ENCODE peak calls at places on chromosomes 1 and 21, in six cellular contexts. One of them, this sample, is unnamed.
A peak's percentile ranks its signal among the peaks of the same experiment; 100 is the strongest.

GRCh38 chr1:111441573-111442192 is 7.4 kb downstream of the WDR77 start:
- DNase-seq in tibial nerve: no peak
- DNase-seq in bronchial epithelial cell: no peak
- DNase-seq in fibroblast of lung: peak; percentile 36
- DNase-seq in IMR-90: peak; percentile 25
- DNase-seq in upper lobe of right lung: no peak
- DNase-seq in this sample: peak; percentile 41

GRCh38 chr1:15370268-15370667 is 39.4 kb upstream of the EFHD2 start:
- DNase-seq in fibroblast of lung: no peak
- DNase-seq in IMR-90: no peak
- DNase-seq in bronchial epithelial cell: no peak
- DNase-seq in tibial nerve: no peak
- DNase-seq in upper lobe of right lung: no peak
- DNase-seq in this sample: no peak

GRCh38 chr1:26541816-26542711 is 12.5 kb downstream of the RPS6KA1 start:
- DNase-seq in fibroblast of lung: peak; percentile 71
- DNase-seq in tibial nerve: peak; percentile 70
- DNase-seq in IMR-90: peak; percentile 78
- DNase-seq in bronchial epithelial cell: peak; percentile 96
- DNase-seq in upper lobe of right lung: peak; percentile 92
- DNase-seq in this sample: peak; percentile 73

GRCh38 chr1:22526677-22527076 is 36.6 kb upstream of the EPHA8 start:
- DNase-seq in upper lobe of right lung: no peak
- DNase-seq in tibial nerve: no peak
- DNase-seq in fibroblast of lung: no peak
- DNase-seq in IMR-90: no peak
- DNase-seq in bronchial epithelial cell: no peak
- DNase-seq in this sample: no peak

GRCh38 chr1:221203224-221204054 is 324.2 kb downstream of the HLX start:
- DNase-seq in IMR-90: peak; percentile 74
- DNase-seq in fibroblast of lung: peak; percentile 80
- DNase-seq in upper lobe of right lung: peak; percentile 73
- DNase-seq in bronchial epithelial cell: peak; percentile 51
- DNase-seq in tibial nerve: peak; percentile 87
- DNase-seq in this sample: peak; percentile 84

GRCh38 chr1:27660300-27660837 is 11.6 kb downstream of the IFI6 start:
- DNase-seq in fibroblast of lung: no peak
- DNase-seq in bronchial epithelial cell: peak; percentile 41
- DNase-seq in upper lobe of right lung: no peak
- DNase-seq in IMR-90: no peak
- DNase-seq in tibial nerve: no peak
- DNase-seq in this sample: no peak

GRCh38 chr1:193519922-193520321 is 333.5 kb upstream of the B3GALT2 start:
- DNase-seq in bronchial epithelial cell: no peak
- DNase-seq in upper lobe of right lung: no peak
- DNase-seq in fibroblast of lung: no peak
- DNase-seq in tibial nerve: no peak
- DNase-seq in IMR-90: no peak
- DNase-seq in this sample: no peak

GRCh38 chr1:107821340-107821739 is 143.6 kb downstream of the VAV3 start:
- DNase-seq in upper lobe of right lung: no peak
- DNase-seq in fibroblast of lung: no peak
- DNase-seq in IMR-90: no peak
- DNase-seq in bronchial epithelial cell: no peak
- DNase-seq in tibial nerve: no peak
- DNase-seq in this sample: no peak

GRCh38 chr1:15110867-15111230 is 42.7 kb upstream of the TMEM51 start:
- DNase-seq in fibroblast of lung: no peak
- DNase-seq in bronchial epithelial cell: no peak
- DNase-seq in upper lobe of right lung: no peak
- DNase-seq in tibial nerve: no peak
- DNase-seq in IMR-90: no peak
- DNase-seq in this sample: no peak

GRCh38 chr1:212205843-212206242 is 79.4 kb upstream of the PPP2R5A start:
- DNase-seq in fibroblast of lung: no peak
- DNase-seq in bronchial epithelial cell: no peak
- DNase-seq in tibial nerve: no peak
- DNase-seq in upper lobe of right lung: no peak
- DNase-seq in IMR-90: no peak
- DNase-seq in this sample: no peak

GRCh38 chr21:28767523-28767922 is 225.2 kb downstream of the LTN1 start:
- DNase-seq in upper lobe of right lung: no peak
- DNase-seq in tibial nerve: no peak
- DNase-seq in fibroblast of lung: no peak
- DNase-seq in IMR-90: no peak
- DNase-seq in bronchial epithelial cell: no peak
- DNase-seq in this sample: no peak

GRCh38 chr1:101105877-101106276 is 80.3 kb upstream of the DPH5 start:
- DNase-seq in IMR-90: peak; percentile 7
- DNase-seq in upper lobe of right lung: no peak
- DNase-seq in bronchial epithelial cell: no peak
- DNase-seq in fibroblast of lung: peak; percentile 60
- DNase-seq in tibial nerve: no peak
- DNase-seq in this sample: no peak

GRCh38 chr1:25774921-25775774 is 24.8 kb upstream of the SELENON start:
- DNase-seq in fibroblast of lung: no peak
- DNase-seq in bronchial epithelial cell: no peak
- DNase-seq in tibial nerve: no peak
- DNase-seq in upper lobe of right lung: no peak
- DNase-seq in IMR-90: no peak
- DNase-seq in this sample: no peak

GRCh38 chr1:14969006-14969405 is 184.5 kb upstream of the TMEM51 start:
- DNase-seq in upper lobe of right lung: no peak
- DNase-seq in IMR-90: no peak
- DNase-seq in bronchial epithelial cell: no peak
- DNase-seq in fibroblast of lung: no peak
- DNase-seq in tibial nerve: no peak
- DNase-seq in this sample: no peak

GRCh38 chr1:61808968-61809367 is 66.7 kb downstream of the PATJ start:
- DNase-seq in IMR-90: peak; percentile 58
- DNase-seq in upper lobe of right lung: no peak
- DNase-seq in bronchial epithelial cell: no peak
- DNase-seq in tibial nerve: no peak
- DNase-seq in fibroblast of lung: peak; percentile 31
- DNase-seq in this sample: no peak

GRCh38 chr1:61481313-61481712 is 243.6 kb downstream of the TM2D1 start:
- DNase-seq in fibroblast of lung: no peak
- DNase-seq in IMR-90: no peak
- DNase-seq in bronchial epithelial cell: peak; percentile 76
- DNase-seq in upper lobe of right lung: no peak
- DNase-seq in tibial nerve: no peak
- DNase-seq in this sample: no peak

GRCh38 chr1:220796530-220796929 is 9.8 kb downstream of the MTARC1 start:
- DNase-seq in IMR-90: no peak
- DNase-seq in fibroblast of lung: no peak
- DNase-seq in bronchial epithelial cell: no peak
- DNase-seq in upper lobe of right lung: no peak
- DNase-seq in tibial nerve: no peak
- DNase-seq in this sample: no peak

GRCh38 chr1:94322696-94323095 is 85.3 kb upstream of the ARHGAP29 start:
- DNase-seq in bronchial epithelial cell: peak; percentile 80
- DNase-seq in fibroblast of lung: no peak
- DNase-seq in IMR-90: no peak
- DNase-seq in upper lobe of right lung: no peak
- DNase-seq in tibial nerve: no peak
- DNase-seq in this sample: no peak

GRCh38 chr1:168582690-168583325 is 6.4 kb downstream of the XCL1 start:
- DNase-seq in upper lobe of right lung: no peak
- DNase-seq in bronchial epithelial cell: no peak
- DNase-seq in IMR-90: peak; percentile 8
- DNase-seq in fibroblast of lung: no peak
- DNase-seq in tibial nerve: no peak
- DNase-seq in this sample: no peak

GRCh38 chr1:99969729-99970591 is at the start of gene SLC35A3:
- DNase-seq in upper lobe of right lung: peak; percentile 94
- DNase-seq in bronchial epithelial cell: peak; percentile 71
- DNase-seq in fibroblast of lung: peak; percentile 68
- DNase-seq in tibial nerve: peak; percentile 48
- DNase-seq in IMR-90: peak; percentile 61
- DNase-seq in this sample: peak; percentile 76

GRCh38 chr1:21634481-21635137 is 34.5 kb downstream of the RAP1GAP start:
- DNase-seq in upper lobe of right lung: peak; percentile 83
- DNase-seq in bronchial epithelial cell: no peak
- DNase-seq in IMR-90: no peak
- DNase-seq in fibroblast of lung: no peak
- DNase-seq in tibial nerve: no peak
- DNase-seq in this sample: no peak

GRCh38 chr1:17094664-17095063 is 24.6 kb downstream of the PADI2 start:
- DNase-seq in tibial nerve: no peak
- DNase-seq in upper lobe of right lung: no peak
- DNase-seq in IMR-90: peak; percentile 34
- DNase-seq in bronchial epithelial cell: no peak
- DNase-seq in fibroblast of lung: no peak
- DNase-seq in this sample: no peak

GRCh38 chr1:5969168-5969567 is 23.1 kb downstream of the NPHP4 start:
- DNase-seq in tibial nerve: no peak
- DNase-seq in fibroblast of lung: no peak
- DNase-seq in IMR-90: no peak
- DNase-seq in bronchial epithelial cell: no peak
- DNase-seq in upper lobe of right lung: peak; percentile 13
- DNase-seq in this sample: no peak

GRCh38 chr1:62613890-62614289 is 16.6 kb downstream of the ANGPTL3 start:
- DNase-seq in fibroblast of lung: no peak
- DNase-seq in upper lobe of right lung: no peak
- DNase-seq in IMR-90: peak; percentile 22
- DNase-seq in bronchial epithelial cell: no peak
- DNase-seq in tibial nerve: no peak
- DNase-seq in this sample: no peak

GRCh38 chr1:54517536-54517935 is 30.5 kb upstream of the ACOT11 start:
- DNase-seq in upper lobe of right lung: no peak
- DNase-seq in fibroblast of lung: no peak
- DNase-seq in tibial nerve: no peak
- DNase-seq in bronchial epithelial cell: no peak
- DNase-seq in IMR-90: no peak
- DNase-seq in this sample: no peak

GRCh38 chr21:26686278-26686677 is 113.2 kb upstream of the CYYR1 start:
- DNase-seq in upper lobe of right lung: no peak
- DNase-seq in bronchial epithelial cell: peak; percentile 70
- DNase-seq in fibroblast of lung: peak; percentile 21
- DNase-seq in IMR-90: peak; percentile 44
- DNase-seq in tibial nerve: no peak
- DNase-seq in this sample: no peak

GRCh38 chr1:119861547-119861946 is 34.8 kb downstream of the ADAM30 start:
- DNase-seq in bronchial epithelial cell: no peak
- DNase-seq in upper lobe of right lung: no peak
- DNase-seq in tibial nerve: no peak
- DNase-seq in fibroblast of lung: no peak
- DNase-seq in IMR-90: no peak
- DNase-seq in this sample: no peak

GRCh38 chr1:78222225-78222961 is 176.6 kb downstream of the GIPC2 start:
- DNase-seq in upper lobe of right lung: no peak
- DNase-seq in fibroblast of lung: no peak
- DNase-seq in bronchial epithelial cell: no peak
- DNase-seq in IMR-90: no peak
- DNase-seq in tibial nerve: no peak
- DNase-seq in this sample: no peak

GRCh38 chr1:1058921-1059493 is 15.1 kb downstream of the RNF223 start:
- DNase-seq in IMR-90: no peak
- DNase-seq in tibial nerve: no peak
- DNase-seq in upper lobe of right lung: no peak
- DNase-seq in bronchial epithelial cell: no peak
- DNase-seq in fibroblast of lung: no peak
- DNase-seq in this sample: no peak
- TF ChIP-seq CTCF in IMR-90: peak; percentile 27
- TF ChIP-seq CTCF in tibial nerve: peak; percentile 9
- TF ChIP-seq CTCF in upper lobe of right lung: peak; percentile 24
- TF ChIP-seq CTCF in bronchial epithelial cell: no peak
- TF ChIP-seq CTCF in fibroblast of lung: no peak
- TF ChIP-seq CTCF in this sample: peak; percentile 25

DNA sequence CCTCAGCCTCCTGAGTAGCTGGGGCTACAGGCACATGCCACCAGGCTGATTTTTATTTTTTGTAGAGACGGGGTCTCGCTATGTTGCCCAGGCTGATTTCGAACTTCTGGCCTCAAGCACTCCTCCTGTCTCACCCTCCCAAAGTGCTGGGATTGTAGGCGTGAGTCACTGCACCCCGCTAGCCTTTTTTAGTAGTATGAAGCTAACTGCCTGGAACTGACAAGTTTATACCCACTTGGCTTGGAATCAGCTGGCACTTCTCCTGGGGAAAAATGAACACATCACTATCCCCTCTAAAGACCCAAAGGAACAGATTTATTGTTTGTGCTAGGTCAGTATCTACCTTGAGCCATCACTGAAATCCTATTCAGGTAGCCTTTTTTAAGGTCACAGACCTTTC is 19.0 kb downstream of the TMEM63A start:
- DNase-seq in upper lobe of right lung: no peak
- DNase-seq in fibroblast of lung: peak; percentile 49
- DNase-seq in bronchial epithelial cell: no peak
- DNase-seq in IMR-90: peak; percentile 32
- DNase-seq in tibial nerve: no peak
- DNase-seq in this sample: no peak
- H3K36me3 ChIP-seq in upper lobe of right lung: peaks cover 88% of the 10 kb centered on the region
- H3K36me3 ChIP-seq in fibroblast of lung: peaks cover 29% of the 10 kb centered on the region
- H3K36me3 ChIP-seq in bronchial epithelial cell: peaks cover 16% of the 10 kb centered on the region
- H3K36me3 ChIP-seq in IMR-90: peaks cover 53% of the 10 kb centered on the region
- H3K36me3 ChIP-seq in tibial nerve: peaks cover 100% of the 10 kb centered on the region
- H3K36me3 ChIP-seq in this sample: no peaks in the 10 kb centered on the region

DNA sequence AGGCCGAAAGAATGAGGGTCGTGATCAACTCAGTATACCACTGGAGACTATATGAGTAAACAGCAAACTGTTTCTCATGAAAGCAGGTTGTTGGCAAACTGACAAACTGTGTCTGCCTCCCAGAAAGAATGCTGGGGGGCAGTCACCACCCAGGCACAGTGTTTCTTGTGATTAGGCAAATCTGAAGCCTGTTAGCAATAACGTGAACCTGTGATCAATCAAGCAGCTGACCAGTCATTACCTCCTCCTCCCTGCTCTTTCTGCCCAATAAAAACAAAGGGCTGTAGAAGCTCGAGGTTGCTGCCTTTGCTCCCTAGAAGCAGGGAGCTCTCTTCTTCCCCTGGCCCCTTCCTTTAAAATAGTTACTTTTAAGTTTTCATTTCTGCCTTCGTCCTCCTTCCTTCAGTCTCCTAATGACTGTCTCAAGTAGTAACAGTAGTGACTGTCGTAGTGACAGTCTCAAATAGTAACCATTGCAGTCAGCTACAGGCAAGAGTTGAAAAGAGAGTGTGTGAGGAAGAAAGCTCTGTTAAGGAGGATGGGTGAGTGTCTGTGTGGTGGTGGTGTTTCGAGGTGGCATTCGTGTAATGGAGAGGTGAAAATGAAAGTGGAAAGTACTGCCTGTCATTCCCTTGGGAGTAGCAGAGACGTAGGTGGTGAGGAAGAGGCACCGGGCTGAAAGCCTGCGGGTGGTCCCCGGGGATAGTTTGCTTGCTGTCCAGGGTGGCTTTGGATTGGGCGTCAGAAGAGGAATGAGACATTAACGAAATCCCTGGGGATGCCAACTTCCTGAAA is 14.5 kb downstream of the HHAT start:
- DNase-seq in upper lobe of right lung: no peak
- DNase-seq in fibroblast of lung: no peak
- DNase-seq in tibial nerve: no peak
- DNase-seq in IMR-90: no peak
- DNase-seq in bronchial epithelial cell: no peak
- DNase-seq in this sample: no peak
- TF ChIP-seq CTCF in upper lobe of right lung: no peak
- TF ChIP-seq CTCF in fibroblast of lung: no peak
- TF ChIP-seq CTCF in tibial nerve: no peak
- TF ChIP-seq CTCF in IMR-90: no peak
- TF ChIP-seq CTCF in bronchial epithelial cell: no peak
- TF ChIP-seq CTCF in this sample: no peak

GRCh38 chr1:19322481-19322880 is 10.4 kb downstream of the SLC66A1 start:
- DNase-seq in IMR-90: no peak
- DNase-seq in fibroblast of lung: no peak
- DNase-seq in upper lobe of right lung: no peak
- DNase-seq in tibial nerve: no peak
- DNase-seq in bronchial epithelial cell: no peak
- DNase-seq in this sample: no peak
- H3K36me3 ChIP-seq in IMR-90: peaks cover 57% of the 10 kb centered on the region
- H3K36me3 ChIP-seq in fibroblast of lung: peaks cover 19% of the 10 kb centered on the region
- H3K36me3 ChIP-seq in upper lobe of right lung: peaks cover 51% of the 10 kb centered on the region
- H3K36me3 ChIP-seq in tibial nerve: peaks cover 88% of the 10 kb centered on the region
- H3K36me3 ChIP-seq in bronchial epithelial cell: peaks cover 30% of the 10 kb centered on the region
- H3K36me3 ChIP-seq in this sample: no peaks in the 10 kb centered on the region

This sample was measured in testis.